ENCODE peak calls at places on chromosomes 3 and 15, in five cellular contexts. U is psoas muscle; O is GM23248; B is H9; E is CD4-positive, alpha-beta memory T cell. H is an unnamed sample.

GRCh38 chr3:102514241-102514640 is 79.4 kb downstream of the ZPLD1 start:
- DNase-seq in U (no peak), O (no peak), B (no peak), E (no peak), H (no peak)

GRCh38 chr15:59317211-59317610 is 55.5 kb downstream of the MYO1E start:
- DNase-seq in U (no peak), O (no peak), B (no peak), E (no peak), H (no peak)

GRCh38 chr3:39189648-39190269 is 2.6 kb downstream of the XIRP1 start:
- DNase-seq in U (no peak), O (peak; percentile 82), B (peak; percentile 84), E (peak; percentile 64), H (no peak)

GRCh38 chr3:78794431-78794830 is 973.4 kb downstream of the ROBO1 start:
- DNase-seq in U (no peak), O (no peak), B (no peak), E (no peak), H (no peak)

GRCh38 chr3:143849854-143850549 is 1.7 kb upstream of the SLC9A9 start:
- DNase-seq in U (no peak), O (peak; percentile 89), B (no peak), E (no peak), H (peak; percentile 73)

GRCh38 chr15:29911705-29912104 is 89.4 kb upstream of the TJP1 start:
- DNase-seq in U (no peak), O (peak; percentile 48), B (no peak), E (no peak), H (no peak)

GRCh38 chr15:80967451-80967850 is 22.2 kb downstream of the MESD start:
- DNase-seq in U (no peak), O (peak; percentile 63), B (peak; percentile 91), E (no peak), H (peak; percentile 72)

GRCh38 chr3:21062724-21063436 is 688.1 kb downstream of the ZNF385D start:
- DNase-seq in U (no peak), O (peak; percentile 33), B (no peak), E (no peak), H (no peak)

GRCh38 chr3:54353547-54354339 is 231.4 kb downstream of the CACNA2D3 start:
- DNase-seq in U (no peak), O (no peak), B (no peak), E (no peak), H (no peak)

GRCh38 chr15:100175406-100176114 is 166.2 kb downstream of the ADAMTS17 start:
- DNase-seq in U (no peak), O (no peak), B (no peak), E (no peak), H (no peak)

DNA sequence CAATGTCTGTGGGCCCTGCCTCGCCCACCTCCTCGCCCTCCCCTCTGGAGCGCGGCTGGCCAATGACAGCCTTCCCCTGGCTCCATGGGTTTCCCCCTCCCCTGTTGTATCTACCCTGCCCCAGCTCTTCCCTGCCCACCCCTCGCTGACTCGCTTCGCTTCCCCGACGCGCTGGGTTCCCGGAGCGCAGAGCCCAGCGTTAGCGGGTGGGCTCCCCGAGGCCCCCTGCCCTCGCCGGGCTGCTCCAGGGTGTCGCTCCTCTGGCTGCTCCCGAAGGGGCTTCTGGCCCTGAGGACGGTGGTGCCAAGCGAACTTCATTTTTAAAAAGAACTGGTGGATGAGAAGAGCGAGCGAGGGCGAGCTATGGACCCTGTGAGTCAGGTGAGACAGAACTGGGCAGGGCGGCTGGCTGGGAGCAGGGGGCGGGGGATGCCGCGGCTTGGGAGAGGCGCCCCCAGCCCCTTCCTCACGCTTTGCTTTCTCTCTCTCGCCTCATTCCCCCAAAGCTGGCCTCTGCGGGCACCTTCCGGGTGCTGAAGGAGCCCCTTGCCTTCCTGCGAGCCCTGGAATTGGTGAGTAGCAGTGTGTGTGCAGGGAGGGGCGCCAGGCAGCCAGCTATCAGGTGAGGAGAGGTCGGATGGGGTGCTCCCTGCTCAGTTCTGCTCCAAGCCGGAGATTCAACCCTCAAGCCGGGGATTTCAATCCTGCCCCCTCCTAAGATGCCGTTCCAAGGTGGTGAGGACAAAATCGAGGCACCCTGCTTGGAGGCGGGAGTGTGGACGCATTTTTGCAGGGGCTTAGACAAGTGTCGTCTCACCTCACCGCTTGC is at the start of gene SYNPR:
- DNase-seq in U (no peak), O (no peak), B (peak; percentile 88), E (no peak), H (no peak)
- H3K27me3 ChIP-seq in U (peaks cover 5% of the 10 kb centered on the region), O (peaks cover 55% of the 10 kb centered on the region), B (peaks cover 20% of the 10 kb centered on the region), E (no peaks in the 10 kb centered on the region), H (peaks cover 11% of the 10 kb centered on the region)

GRCh38 chr15:33211409-33211808 is 16.9 kb upstream of the FMN1 start:
- DNase-seq in U (no peak), O (peak; percentile 16), B (no peak), E (no peak), H (no peak)

GRCh38 chr15:33218071-33218491 is 23.6 kb upstream of the FMN1 start:
- DNase-seq in U (no peak), O (no peak), B (no peak), E (no peak), H (no peak)

DNA sequence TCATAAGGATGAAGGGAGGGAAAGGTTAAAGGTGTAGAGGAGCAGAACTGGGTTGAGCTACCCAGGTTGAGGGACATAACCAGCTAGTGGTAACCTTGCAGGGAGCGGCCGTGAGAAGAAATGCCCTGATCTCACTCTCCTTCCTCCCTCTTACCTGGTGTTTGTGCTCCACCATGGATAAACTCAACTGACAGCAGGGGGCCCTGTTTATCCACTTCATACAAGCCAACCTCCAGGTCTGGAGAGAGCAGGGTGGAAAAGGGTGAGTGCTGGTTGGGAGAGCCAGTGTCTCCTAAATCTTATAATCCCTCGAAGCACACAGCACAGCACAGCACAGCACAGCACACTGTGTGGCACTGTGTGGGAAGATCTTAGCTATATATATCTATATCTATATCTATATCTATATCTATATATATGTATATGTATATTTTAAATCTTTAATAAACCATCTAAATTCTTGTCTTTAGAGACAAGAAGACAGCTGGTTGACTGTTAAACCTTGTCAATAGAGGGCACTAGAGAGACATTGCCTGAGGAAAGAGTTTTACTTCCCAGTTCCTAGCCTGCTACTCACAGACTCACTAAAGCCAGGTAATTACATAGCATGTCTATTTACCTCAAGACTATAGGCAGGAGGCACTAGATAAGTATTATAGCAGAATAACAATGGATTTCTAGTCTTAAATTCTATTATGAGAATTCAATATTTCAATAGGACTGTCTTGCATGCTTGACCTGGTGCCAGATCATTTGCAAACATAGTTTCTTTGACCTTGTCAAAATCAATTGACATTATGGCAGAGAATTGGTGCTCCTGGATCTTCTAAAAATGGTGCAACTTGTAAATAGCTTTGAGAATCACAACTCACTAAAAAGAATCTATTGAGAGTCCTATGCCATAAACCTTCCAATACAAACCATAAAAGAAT is 21.7 kb upstream of the FMN1 start:
- DNase-seq in U (no peak), O (peak; percentile 55), B (no peak), E (peak; percentile 15), H (no peak)
- H3K27ac ChIP-seq in U (no peak overlapping the region), O (no peak overlapping the region), B (no peak overlapping the region), E (no peak overlapping the region), H (no peak overlapping the region)

GRCh38 chr3:127171320-127171719 is 21.6 kb upstream of the PRR23E start:
- DNase-seq in U (no peak), O (no peak), B (peak; percentile 9), E (no peak), H (no peak)
- H3K27me3 ChIP-seq in U (no peaks in the 10 kb centered on the region), O (no peaks in the 10 kb centered on the region), B (no peaks in the 10 kb centered on the region), E (no peaks in the 10 kb centered on the region), H (peaks cover 3% of the 10 kb centered on the region)

DNA sequence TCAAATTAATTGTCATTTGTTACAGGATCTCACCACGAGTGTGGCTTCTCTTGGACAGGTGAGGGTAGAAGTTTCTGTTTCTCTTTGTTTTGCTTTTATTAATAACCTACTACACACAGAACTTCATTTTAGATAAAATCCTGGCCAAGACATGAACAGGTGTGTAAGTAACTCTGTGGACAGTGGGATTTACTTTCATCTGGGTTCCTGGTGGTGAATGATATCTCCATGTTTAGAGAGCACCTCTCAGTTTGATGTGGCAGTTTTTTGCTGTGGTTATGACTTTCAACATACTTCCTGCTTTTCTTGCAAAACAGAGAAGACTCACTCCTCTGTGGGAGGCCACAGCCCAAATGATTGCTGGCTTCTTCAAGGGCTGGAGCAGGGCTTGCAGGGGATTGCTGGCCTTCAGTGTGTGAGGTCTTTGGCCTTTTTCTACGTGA is 71.1 kb upstream of the XCR1 start:
- DNase-seq in U (peak; percentile 53), O (peak; percentile 87), B (no peak), E (peak; percentile 41), H (no peak)
- H3K27ac ChIP-seq in U (peak overlapping the region; percentile 46), O (peak overlapping the region; percentile 94), B (no peak overlapping the region), E (peak overlapping the region; percentile 35), H (peak overlapping the region; percentile 65)

GRCh38 chr15:31485431-31485830 is 158.8 kb downstream of the KLF13 start:
- DNase-seq in U (no peak), O (no peak), B (peak; percentile 18), E (no peak), H (no peak)
- H3K27me3 ChIP-seq in U (no peaks in the 10 kb centered on the region), O (no peaks in the 10 kb centered on the region), B (peaks cover 21% of the 10 kb centered on the region), E (no peaks in the 10 kb centered on the region), H (peaks cover 25% of the 10 kb centered on the region)

DNA sequence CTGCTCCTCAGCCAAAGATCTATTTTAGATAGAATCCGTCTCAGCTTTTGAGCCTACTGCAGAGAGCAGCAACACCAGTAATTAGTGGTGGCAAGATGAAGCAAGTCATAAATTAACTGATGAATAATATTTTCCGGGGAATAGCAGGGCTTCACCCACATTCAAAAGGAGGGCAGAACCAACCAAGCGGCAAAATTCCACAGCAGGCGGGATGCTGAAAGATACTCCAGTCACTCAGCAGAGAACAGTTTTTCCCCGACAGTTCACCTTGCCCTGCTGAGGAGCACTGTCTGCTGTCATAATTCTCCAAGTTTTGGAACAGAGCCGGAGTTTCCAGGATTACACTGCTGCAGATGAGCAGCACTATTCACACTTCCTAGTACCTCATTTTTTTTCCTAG is 274.7 kb downstream of the CD47 start:
- DNase-seq in U (no peak), O (peak; percentile 17), B (no peak), E (no peak), H (no peak)
- H3K27ac ChIP-seq in U (no peak overlapping the region), O (no peak overlapping the region), B (no peak overlapping the region), E (no peak overlapping the region), H (no peak overlapping the region)

DNA sequence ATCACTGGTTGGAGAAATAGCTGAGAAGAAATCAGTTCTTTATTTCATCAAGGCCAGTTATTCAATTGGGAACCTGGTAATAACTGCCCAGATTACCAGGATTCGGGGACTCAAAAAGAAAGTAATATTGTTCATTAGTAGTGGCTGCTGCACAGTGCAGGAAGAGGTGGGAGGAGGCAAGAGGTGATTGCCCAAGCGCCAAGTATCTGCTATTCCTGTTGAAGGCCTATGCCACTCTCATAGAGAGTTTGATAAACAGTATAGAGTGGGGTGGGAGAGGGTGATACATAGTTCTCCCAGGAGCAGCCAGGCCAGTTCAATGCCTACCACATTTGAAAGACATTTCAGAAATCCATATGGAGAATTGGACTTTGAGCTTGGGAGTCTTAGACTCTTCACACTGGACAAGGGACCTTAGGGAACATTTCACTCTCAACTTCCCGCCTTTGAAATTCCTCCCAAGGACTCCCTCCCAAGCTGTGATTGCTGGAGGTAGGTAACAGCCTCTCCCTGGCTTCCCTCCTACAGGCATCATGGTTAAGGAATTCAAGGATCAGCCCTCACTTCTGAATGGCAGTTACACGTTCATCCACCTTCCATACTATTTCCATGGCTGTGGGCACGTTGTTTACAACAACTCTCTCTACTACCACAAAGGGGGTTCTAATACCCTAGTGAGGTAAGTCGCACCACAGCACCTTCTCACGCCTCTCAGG is 59.8 kb downstream of the GLDN start:
- DNase-seq in U (no peak), O (no peak), B (peak; percentile 10), E (no peak), H (no peak)
- H3K27me3 ChIP-seq in U (no peaks in the 10 kb centered on the region), O (no peaks in the 10 kb centered on the region), B (no peaks in the 10 kb centered on the region), E (no peaks in the 10 kb centered on the region), H (peaks cover 40% of the 10 kb centered on the region)